ENCODE peak calls at places on chromosomes 12 and 14, in six cellular contexts. J, U, E, N, W and L are unnamed samples.

GRCh38 chr14:104724981-104725771 is 1.1 kb downstream of the ADSS1 start:
- DNase-seq in J (peak; percentile 50), U (no peak), E (peak; percentile 53), N (peak; percentile 62), W (no peak), L (peak; percentile 70)

GRCh38 chr12:112020947-112021457 is 7.8 kb downstream of the ERP29 start:
- DNase-seq in J (no peak), U (no peak), E (no peak), N (no peak), W (no peak), L (no peak)

GRCh38 chr12:87652026-87652425 is 377.2 kb downstream of the C12orf50 start:
- DNase-seq in J (no peak), U (no peak), E (no peak), N (no peak), W (no peak), L (no peak)

GRCh38 chr12:69423037-69423905 is 46.9 kb upstream of the FRS2 start:
- DNase-seq in J (no peak), U (no peak), E (no peak), N (no peak), W (peak; percentile 13), L (no peak)

GRCh38 chr12:64110864-64111263 is 111.2 kb downstream of the KICS2 start:
- DNase-seq in J (no peak), U (no peak), E (no peak), N (no peak), W (no peak), L (no peak)

GRCh38 chr14:72714094-72714493 is 179.8 kb downstream of the DPF3 start:
- DNase-seq in J (no peak), U (no peak), E (no peak), N (no peak), W (no peak), L (no peak)

GRCh38 chr12:120100630-120101029 is 15.9 kb downstream of the RAB35 start:
- DNase-seq in J (peak; percentile 55), U (no peak), E (no peak), N (peak; percentile 67), W (no peak), L (no peak)

GRCh38 chr14:101108579-101109346 is 205.2 kb upstream of the RTL1 start:
- DNase-seq in J (no peak), U (no peak), E (no peak), N (no peak), W (no peak), L (no peak)

GRCh38 chr12:124613151-124613585 is 45.8 kb upstream of the NCOR2 start:
- DNase-seq in J (peak; percentile 20), U (no peak), E (no peak), N (no peak), W (no peak), L (peak; percentile 28)

GRCh38 chr12:52242442-52243263 is 9.6 kb downstream of the KRT7 start:
- DNase-seq in J (no peak), U (no peak), E (no peak), N (no peak), W (no peak), L (no peak)

GRCh38 chr12:30095511-30095910 is 311.8 kb upstream of the TMTC1 start:
- DNase-seq in J (no peak), U (no peak), E (no peak), N (no peak), W (no peak), L (no peak)

GRCh38 chr14:104637546-104638003 is 33.0 kb upstream of the TMEM179 start:
- DNase-seq in J (no peak), U (no peak), E (peak; percentile 39), N (no peak), W (no peak), L (peak; percentile 46)

GRCh38 chr12:127760996-127761395 is 506.0 kb upstream of the TMEM132C start:
- DNase-seq in J (no peak), U (no peak), E (no peak), N (no peak), W (no peak), L (peak; percentile 15)

GRCh38 chr12:96810477-96810876 is 96.6 kb upstream of the NEDD1 start:
- DNase-seq in J (no peak), U (no peak), E (peak; percentile 81), N (no peak), W (no peak), L (peak; percentile 9)

GRCh38 chr12:131356485-131356884 is 354.4 kb upstream of the SFSWAP start:
- DNase-seq in J (no peak), U (no peak), E (no peak), N (no peak), W (no peak), L (no peak)

GRCh38 chr14:104703269-104703668 is 13.9 kb downstream of the INF2 start:
- DNase-seq in J (no peak), U (no peak), E (no peak), N (no peak), W (no peak), L (no peak)